ENCODE peak calls at places on chromosomes 2 and 18, in five cellular contexts. One of them, this sample, is unnamed.

GRCh38 chr2:132607407-132607806 is 62.6 kb downstream of the LYPD1 start:
- DNase-seq in IMR-90: no peak
- DNase-seq in neuronal stem cell: no peak
- DNase-seq in mesendoderm: peak; percentile 58
- DNase-seq in H1: no peak
- DNase-seq in this sample: no peak

GRCh38 chr18:49697757-49698595 is 115.4 kb downstream of the ACAA2 start:
- DNase-seq in IMR-90: peak; percentile 53
- DNase-seq in neuronal stem cell: peak; percentile 6
- DNase-seq in mesendoderm: peak; percentile 91
- DNase-seq in H1: no peak
- DNase-seq in this sample: peak; percentile 55

GRCh38 chr2:70920367-70920715 is 15.4 kb upstream of the ATP6V1B1 start:
- DNase-seq in IMR-90: no peak
- DNase-seq in neuronal stem cell: no peak
- DNase-seq in mesendoderm: no peak
- DNase-seq in H1: no peak
- DNase-seq in this sample: peak; percentile 26

GRCh38 chr2:69798909-69799526 is 30.4 kb upstream of the GMCL1 start:
- DNase-seq in IMR-90: peak; percentile 84
- DNase-seq in neuronal stem cell: no peak
- DNase-seq in mesendoderm: peak; percentile 95
- DNase-seq in H1: no peak
- DNase-seq in this sample: no peak

GRCh38 chr2:157173740-157174184 is 83.7 kb upstream of the GALNT5 start:
- DNase-seq in IMR-90: peak; percentile 100
- DNase-seq in neuronal stem cell: no peak
- DNase-seq in mesendoderm: no peak
- DNase-seq in H1: no peak
- DNase-seq in this sample: no peak

GRCh38 chr18:70621710-70622109 is 332.9 kb downstream of the SOCS6 start:
- DNase-seq in IMR-90: no peak
- DNase-seq in neuronal stem cell: no peak
- DNase-seq in mesendoderm: peak; percentile 11
- DNase-seq in H1: no peak
- DNase-seq in this sample: peak; percentile 36

GRCh38 chr2:11045294-11045693 is 110.0 kb upstream of the SLC66A3 start:
- DNase-seq in IMR-90: no peak
- DNase-seq in neuronal stem cell: no peak
- DNase-seq in mesendoderm: no peak
- DNase-seq in H1: no peak
- DNase-seq in this sample: no peak

GRCh38 chr2:118051956-118052355 is 36.3 kb upstream of the INSIG2 start:
- DNase-seq in IMR-90: no peak
- DNase-seq in neuronal stem cell: no peak
- DNase-seq in mesendoderm: no peak
- DNase-seq in H1: no peak
- DNase-seq in this sample: no peak

GRCh38 chr2:13015941-13016340 is 299.2 kb downstream of the TRIB2 start:
- DNase-seq in IMR-90: no peak
- DNase-seq in neuronal stem cell: peak; percentile 31
- DNase-seq in mesendoderm: peak; percentile 53
- DNase-seq in H1: no peak
- DNase-seq in this sample: no peak

GRCh38 chr2:121790276-121790956 is 35.0 kb downstream of the TSN start:
- DNase-seq in IMR-90: peak; percentile 92
- DNase-seq in neuronal stem cell: no peak
- DNase-seq in mesendoderm: peak; percentile 85
- DNase-seq in H1: no peak
- DNase-seq in this sample: no peak

GRCh38 chr2:150994041-150994440 is 267.6 kb downstream of the RBM43 start:
- DNase-seq in IMR-90: peak; percentile 74
- DNase-seq in neuronal stem cell: no peak
- DNase-seq in mesendoderm: no peak
- DNase-seq in H1: no peak
- DNase-seq in this sample: no peak

GRCh38 chr2:216001612-216002215 is 11.6 kb downstream of the MREG start:
- DNase-seq in IMR-90: no peak
- DNase-seq in neuronal stem cell: no peak
- DNase-seq in mesendoderm: no peak
- DNase-seq in H1: no peak
- DNase-seq in this sample: no peak

GRCh38 chr2:29242621-29243375 is 127.6 kb downstream of the CLIP4 start:
- DNase-seq in IMR-90: no peak
- DNase-seq in neuronal stem cell: no peak
- DNase-seq in mesendoderm: no peak
- DNase-seq in H1: no peak
- DNase-seq in this sample: no peak

GRCh38 chr2:120630031-120630701 is 105.5 kb upstream of the GLI2 start:
- DNase-seq in IMR-90: no peak
- DNase-seq in neuronal stem cell: no peak
- DNase-seq in mesendoderm: no peak
- DNase-seq in H1: no peak
- DNase-seq in this sample: no peak

GRCh38 chr2:127154985-127155650 is 48.2 kb upstream of the BIN1 start:
- DNase-seq in IMR-90: peak; percentile 50
- DNase-seq in neuronal stem cell: no peak
- DNase-seq in mesendoderm: no peak
- DNase-seq in H1: no peak
- DNase-seq in this sample: no peak
- H2BK5ac ChIP-seq in IMR-90: no peak overlapping the region
- H2BK5ac ChIP-seq in neuronal stem cell: no peak overlapping the region
- H2BK5ac ChIP-seq in mesendoderm: no peak overlapping the region
- H2BK5ac ChIP-seq in H1: no peak overlapping the region
- H2BK5ac ChIP-seq in this sample: no peak overlapping the region

GRCh38 chr2:169933124-169933711 is 106.0 kb downstream of the UBR3 start:
- DNase-seq in IMR-90: peak; percentile 54
- DNase-seq in neuronal stem cell: no peak
- DNase-seq in mesendoderm: peak; percentile 26
- DNase-seq in H1: no peak
- DNase-seq in this sample: no peak

GRCh38 chr2:169925968-169926367 is 98.7 kb downstream of the UBR3 start:
- DNase-seq in IMR-90: no peak
- DNase-seq in neuronal stem cell: no peak
- DNase-seq in mesendoderm: no peak
- DNase-seq in H1: no peak
- DNase-seq in this sample: no peak

GRCh38 chr2:169923977-169924376 is 96.7 kb downstream of the UBR3 start:
- DNase-seq in IMR-90: no peak
- DNase-seq in neuronal stem cell: no peak
- DNase-seq in mesendoderm: no peak
- DNase-seq in H1: no peak
- DNase-seq in this sample: no peak

GRCh38 chr2:169928463-169928864 is 101.2 kb downstream of the UBR3 start:
- DNase-seq in IMR-90: peak; percentile 63
- DNase-seq in neuronal stem cell: peak; percentile 24
- DNase-seq in mesendoderm: peak; percentile 39
- DNase-seq in H1: no peak
- DNase-seq in this sample: no peak
- H4K8ac ChIP-seq in IMR-90: no peak overlapping the region
- H4K8ac ChIP-seq in neuronal stem cell: no peak overlapping the region
- H4K8ac ChIP-seq in mesendoderm: no peak overlapping the region
- H4K8ac ChIP-seq in H1: no peak overlapping the region
- H4K8ac ChIP-seq in this sample: no peak overlapping the region

GRCh38 chr2:30956995-30957394 is 149.7 kb upstream of the CAPN13 start:
- DNase-seq in IMR-90: no peak
- DNase-seq in neuronal stem cell: no peak
- DNase-seq in mesendoderm: no peak
- DNase-seq in H1: no peak
- DNase-seq in this sample: no peak
- H2BK5ac ChIP-seq in IMR-90: no peak overlapping the region
- H2BK5ac ChIP-seq in neuronal stem cell: no peak overlapping the region
- H2BK5ac ChIP-seq in mesendoderm: no peak overlapping the region
- H2BK5ac ChIP-seq in H1: no peak overlapping the region
- H2BK5ac ChIP-seq in this sample: no peak overlapping the region

GRCh38 chr18:80147037-80147417 is 38.0 kb downstream of the ADNP2 start:
- DNase-seq in IMR-90: no peak
- DNase-seq in neuronal stem cell: no peak
- DNase-seq in mesendoderm: no peak
- DNase-seq in H1: no peak
- DNase-seq in this sample: no peak

GRCh38 chr18:80148316-80149199 is 39.5 kb downstream of the ADNP2 start:
- DNase-seq in IMR-90: no peak
- DNase-seq in neuronal stem cell: no peak
- DNase-seq in mesendoderm: no peak
- DNase-seq in H1: no peak
- DNase-seq in this sample: no peak

GRCh38 chr18:80145191-80145799 is 36.2 kb downstream of the ADNP2 start:
- DNase-seq in IMR-90: peak; percentile 52
- DNase-seq in neuronal stem cell: no peak
- DNase-seq in mesendoderm: no peak
- DNase-seq in H1: no peak
- DNase-seq in this sample: no peak

GRCh38 chr18:80149667-80150066 is 40.6 kb downstream of the ADNP2 start:
- DNase-seq in IMR-90: no peak
- DNase-seq in neuronal stem cell: no peak
- DNase-seq in mesendoderm: no peak
- DNase-seq in H1: no peak
- DNase-seq in this sample: no peak

DNA sequence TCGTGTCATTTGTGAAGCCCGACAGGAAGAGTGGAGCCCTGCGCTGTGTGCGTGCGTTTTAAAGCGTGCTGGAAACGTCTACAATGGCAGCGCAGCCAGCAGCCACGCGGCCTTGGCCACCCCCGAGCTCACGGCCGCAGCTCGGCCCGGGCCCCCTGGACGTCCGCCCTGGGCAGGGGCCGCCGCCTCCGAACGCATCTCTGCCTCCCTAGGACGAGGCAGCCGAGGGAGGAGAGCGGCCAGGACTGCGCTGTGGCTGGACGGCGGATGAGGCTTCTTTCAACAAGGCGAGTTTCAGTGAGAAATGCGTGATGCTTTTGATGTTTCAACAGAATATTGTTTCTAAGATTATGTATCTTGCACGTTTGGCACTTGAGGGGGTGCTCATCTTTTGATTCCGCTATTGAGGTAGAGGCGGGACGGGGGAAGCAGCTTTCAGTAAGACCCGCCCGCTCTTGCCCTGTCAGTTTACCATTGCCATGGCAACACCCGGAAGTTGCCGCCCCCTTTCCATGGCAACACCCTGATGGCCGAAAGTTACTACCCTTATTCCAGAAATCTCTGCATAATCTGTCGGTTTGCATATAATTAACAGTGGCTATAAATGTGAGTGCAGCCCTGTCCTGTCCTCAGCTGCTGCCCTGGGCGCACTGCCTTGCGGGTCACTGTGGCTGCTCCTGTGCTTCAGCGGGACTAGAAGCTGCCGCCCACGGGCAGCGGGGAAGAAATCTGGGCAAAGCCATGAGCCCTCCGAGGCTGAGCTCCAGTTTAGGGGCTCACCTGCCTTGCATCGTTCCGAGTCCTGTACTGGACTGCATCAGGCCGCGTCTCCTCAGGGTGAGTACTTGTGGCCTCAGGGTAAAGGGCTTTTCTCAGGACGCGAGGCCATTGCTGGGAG is 38.6 kb downstream of the ADNP2 start:
- DNase-seq in IMR-90: peak; percentile 72
- DNase-seq in neuronal stem cell: peak; percentile 56
- DNase-seq in mesendoderm: peak; percentile 82
- DNase-seq in H1: no peak
- DNase-seq in this sample: peak; percentile 68
- H4K8ac ChIP-seq in IMR-90: peak overlapping the region; percentile 52
- H4K8ac ChIP-seq in neuronal stem cell: no peak overlapping the region
- H4K8ac ChIP-seq in mesendoderm: no peak overlapping the region
- H4K8ac ChIP-seq in H1: peak overlapping the region; percentile 57
- H4K8ac ChIP-seq in this sample: no peak overlapping the region

GRCh38 chr2:190678444-190679162 is 29.7 kb downstream of the NAB1 start:
- DNase-seq in IMR-90: peak; percentile 35
- DNase-seq in neuronal stem cell: no peak
- DNase-seq in mesendoderm: peak; percentile 84
- DNase-seq in H1: no peak
- DNase-seq in this sample: no peak

GRCh38 chr2:190677255-190677654 is 28.4 kb downstream of the NAB1 start:
- DNase-seq in IMR-90: peak; percentile 30
- DNase-seq in neuronal stem cell: no peak
- DNase-seq in mesendoderm: no peak
- DNase-seq in H1: no peak
- DNase-seq in this sample: no peak

GRCh38 chr2:190679391-190679790 is 30.5 kb downstream of the NAB1 start:
- DNase-seq in IMR-90: no peak
- DNase-seq in neuronal stem cell: no peak
- DNase-seq in mesendoderm: no peak
- DNase-seq in H1: no peak
- DNase-seq in this sample: no peak

GRCh38 chr2:190682168-190682567 is 33.3 kb downstream of the NAB1 start:
- DNase-seq in IMR-90: peak; percentile 52
- DNase-seq in neuronal stem cell: no peak
- DNase-seq in mesendoderm: peak; percentile 72
- DNase-seq in H1: no peak
- DNase-seq in this sample: no peak

DNA sequence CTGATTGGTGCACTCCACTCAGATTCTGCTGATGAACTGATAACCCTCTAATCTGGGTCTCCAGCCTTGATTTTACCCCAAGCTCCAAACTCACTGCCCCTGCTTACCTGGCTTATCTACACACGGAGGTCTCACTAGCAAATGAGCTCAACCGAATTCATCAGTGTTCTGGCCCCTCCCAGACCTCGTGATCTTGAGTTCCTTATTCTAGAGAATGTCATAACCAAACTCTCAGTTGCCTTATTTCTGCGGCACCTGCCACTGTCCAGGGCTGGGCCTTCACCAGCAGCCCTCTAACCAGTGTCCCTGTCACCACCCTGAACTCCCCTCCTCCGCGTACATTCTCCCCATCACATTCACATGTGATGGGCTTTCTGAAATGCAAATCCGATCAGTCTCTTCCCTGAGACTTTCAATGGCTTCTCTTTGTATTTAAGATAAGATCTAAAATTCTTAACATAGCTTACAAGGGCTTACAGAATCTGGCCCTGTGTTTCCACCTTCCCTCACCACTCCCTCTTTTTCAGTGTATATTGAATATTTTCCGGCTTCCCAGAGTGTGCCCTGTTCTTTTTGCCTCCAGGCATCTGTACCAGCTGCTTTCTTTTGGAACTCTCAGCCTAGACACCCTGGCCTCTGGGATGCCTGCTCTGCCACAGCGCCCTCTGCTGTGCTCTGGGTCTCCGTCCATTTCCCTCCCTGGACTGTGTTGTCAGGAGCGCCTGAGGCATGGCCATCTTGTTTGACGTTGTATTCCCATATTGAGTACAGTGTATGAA is 31.1 kb downstream of the NAB1 start:
- DNase-seq in IMR-90: peak; percentile 21
- DNase-seq in neuronal stem cell: no peak
- DNase-seq in mesendoderm: peak; percentile 97
- DNase-seq in H1: peak; percentile 63
- DNase-seq in this sample: peak; percentile 89
- H2BK5ac ChIP-seq in IMR-90: no peak overlapping the region
- H2BK5ac ChIP-seq in neuronal stem cell: no peak overlapping the region
- H2BK5ac ChIP-seq in mesendoderm: peak overlapping the region; percentile 38
- H2BK5ac ChIP-seq in H1: no peak overlapping the region
- H2BK5ac ChIP-seq in this sample: no peak overlapping the region

DNA sequence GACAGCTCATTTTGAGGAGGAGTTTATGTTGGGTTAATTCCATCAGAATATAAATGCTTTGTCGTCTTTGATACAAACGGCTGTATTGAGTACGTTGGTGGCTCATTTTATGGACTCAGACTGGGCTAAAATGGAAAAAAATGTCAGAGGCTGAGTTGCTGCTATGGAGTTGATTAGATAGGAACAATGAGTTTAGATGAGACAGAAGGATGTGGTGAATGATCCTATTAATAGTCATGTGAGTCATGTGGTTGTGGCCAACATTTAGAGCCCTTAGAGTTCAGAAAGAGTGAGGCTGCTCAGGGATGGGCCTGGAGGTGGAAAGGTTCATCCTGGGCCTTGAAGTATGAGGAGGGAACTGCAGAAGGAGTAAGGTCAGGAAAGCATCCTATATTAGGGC is 434.2 kb downstream of the MEIS1 start:
- DNase-seq in IMR-90: peak; percentile 96
- DNase-seq in neuronal stem cell: no peak
- DNase-seq in mesendoderm: no peak
- DNase-seq in H1: no peak
- DNase-seq in this sample: no peak
- H4K8ac ChIP-seq in IMR-90: peak overlapping the region; percentile 90
- H4K8ac ChIP-seq in neuronal stem cell: no peak overlapping the region
- H4K8ac ChIP-seq in mesendoderm: no peak overlapping the region
- H4K8ac ChIP-seq in H1: no peak overlapping the region
- H4K8ac ChIP-seq in this sample: no peak overlapping the region